ENCODE peak calls at places on chromosomes 16 and 17, in nine cellular contexts. M is AG08396; Z is CD4-positive, CD25-positive, alpha-beta regulatory T cell; H is iris pigment epithelial cell; J is stimulated activated CD8-positive, alpha-beta memory T cell treated with anti-CD3 and anti-CD28 coated beads, Interleukin-4, amount 100 ng/mL, for 48 hours; A is DMS53; Y is DMS 273 treated with DMSO at 0.1 percent for 48 hours; N is activated T-helper 1 cell treated with Interleukin-2 at 50 U/mL for 16 hours; E is memory B cell. K is an unnamed sample.

GRCh38 chr16:11205754-11206459 is 50.1 kb downstream of the SOCS1 start:
- DNase-seq in M (no peak), Z (no peak), H (peak; percentile 22), J (no peak), A (peak; percentile 18), Y (no peak), N (no peak), E (no peak), K (no peak)

GRCh38 chr17:42399948-42400843 is 12.0 kb upstream of the STAT3 start:
- DNase-seq in M (no peak), Z (no peak), H (no peak), J (no peak), A (no peak), Y (no peak), N (no peak), E (no peak), K (no peak)

GRCh38 chr17:16639438-16639837 is 14.2 kb downstream of the ZNF624 start:
- DNase-seq in M (no peak), Z (no peak), H (no peak), J (no peak), A (peak; percentile 22), Y (no peak), N (no peak), E (no peak), K (no peak)

GRCh38 chr16:87339086-87339723 is 22.0 kb upstream of the C16orf95 start:
- DNase-seq in M (no peak), Z (no peak), H (no peak), J (no peak), A (no peak), Y (no peak), N (no peak), E (no peak), K (no peak)

GRCh38 chr17:43671075-43671692 is 9.5 kb upstream of the MEOX1 start:
- DNase-seq in M (no peak), Z (no peak), H (no peak), J (no peak), A (peak; percentile 67), Y (no peak), N (no peak), E (no peak), K (no peak)

GRCh38 chr16:9763505-9763904 is 418.7 kb downstream of the GRIN2A start:
- DNase-seq in M (no peak), Z (no peak), H (no peak), J (no peak), A (no peak), Y (no peak), N (no peak), E (no peak), K (no peak)

GRCh38 chr17:17109231-17109630 is 67.0 kb downstream of the MPRIP start:
- DNase-seq in M (no peak), Z (no peak), H (no peak), J (no peak), A (no peak), Y (no peak), N (no peak), E (no peak), K (no peak)

GRCh38 chr17:2521257-2521656 is 9.6 kb upstream of the METTL16 start:
- DNase-seq in M (no peak), Z (no peak), H (no peak), J (no peak), A (no peak), Y (no peak), N (no peak), E (no peak), K (no peak)

GRCh38 chr16:22898874-22899348 is 84.9 kb downstream of the HS3ST2 start:
- DNase-seq in M (peak; percentile 48), Z (peak; percentile 3), H (peak; percentile 65), J (peak; percentile 80), A (peak; percentile 91), Y (peak; percentile 14), N (peak; percentile 7), E (peak; percentile 36), K (peak; percentile 79)

GRCh38 chr17:67487506-67487905 is 110.4 kb downstream of the PITPNC1 start:
- DNase-seq in M (no peak), Z (no peak), H (peak; percentile 54), J (no peak), A (no peak), Y (no peak), N (no peak), E (no peak), K (no peak)

GRCh38 chr16:3129137-3130131 is 5.4 kb upstream of the ZNF213 start:
- DNase-seq in M (peak; percentile 56), Z (peak; percentile 78), H (peak; percentile 85), J (peak; percentile 78), A (peak; percentile 91), Y (peak; percentile 70), N (peak; percentile 62), E (peak; percentile 84), K (peak; percentile 74)

GRCh38 chr16:85126731-85127662 is 14.7 kb upstream of the CIBAR2 start:
- DNase-seq in M (peak; percentile 78), Z (no peak), H (peak; percentile 93), J (peak; percentile 47), A (no peak), Y (peak; percentile 97), N (no peak), E (no peak), K (peak; percentile 26)

GRCh38 chr17:9229160-9229825 is 208.0 kb downstream of the NTN1 start:
- DNase-seq in M (no peak), Z (no peak), H (no peak), J (no peak), A (no peak), Y (no peak), N (no peak), E (no peak), K (no peak)

GRCh38 chr16:58230259-58230658 is 32.4 kb upstream of the CSNK2A2 start:
- DNase-seq in M (no peak), Z (no peak), H (no peak), J (no peak), A (no peak), Y (no peak), N (no peak), E (no peak), K (no peak)

GRCh38 chr16:51144203-51144602 is 6.9 kb downstream of the SALL1 start:
- DNase-seq in M (no peak), Z (no peak), H (no peak), J (no peak), A (no peak), Y (no peak), N (no peak), E (no peak), K (no peak)

GRCh38 chr16:69466547-69466946 is 42.1 kb downstream of the CYB5B start:
- DNase-seq in M (no peak), Z (no peak), H (no peak), J (no peak), A (no peak), Y (no peak), N (no peak), E (no peak), K (no peak)

K was measured in anterior cingulate cortex.